ENCODE peak calls at places on chromosomes 7 and 10, in nine cellular contexts. W, R, Y, K, N, I, M, D and S are unnamed samples. For H3K4me1 and H3K27me3, the result is how much of the 10 kb centered on the place peaks cover.

GRCh38 chr7:115618676-115619075 is 411.9 kb downstream of the TFEC start:
- DNase-seq in M (no peak), W (peak), Y (no peak), K (peak), D (no peak), I (no peak), R (no peak), N (no peak), S (no peak)

GRCh38 chr7:83410989-83411591 is 237.8 kb downstream of the SEMA3E start:
- DNase-seq in R (no peak), K (peak), Y (no peak), W (peak), M (peak), N (peak), I (no peak), D (no peak), S (peak)

GRCh38 chr7:115004121-115004520 is 82.2 kb downstream of the MDFIC start:
- DNase-seq in R (no peak), M (no peak), N (no peak), K (no peak), D (no peak), I (no peak), Y (no peak), W (no peak), S (no peak)

GRCh38 chr10:97081621-97082235 is 104.0 kb downstream of the SLIT1 start:
- DNase-seq in W (peak), M (peak), K (peak), Y (peak), R (no peak), N (peak), D (peak), I (no peak), S (no peak)

GRCh38 chr10:17989908-17990767 is 38.4 kb downstream of the SLC39A12 start:
- DNase-seq in N (no peak), K (peak), R (no peak), I (no peak), Y (no peak), D (no peak), M (no peak), W (peak), S (no peak)

GRCh38 chr10:132146271-132146671 is 40.5 kb upstream of the DPYSL4 start:
- DNase-seq in K (no peak), W (no peak), R (no peak), D (no peak), N (no peak), M (no peak), I (peak), Y (no peak), S (peak)

GRCh38 chr7:142012825-142013506 is 17.3 kb downstream of the MGAM start:
- DNase-seq in Y (peak), D (no peak), N (no peak), R (no peak), W (no peak), K (no peak), M (peak), I (no peak), S (no peak)

GRCh38 chr7:52726493-52726892 is 308.9 kb upstream of the POM121L12 start:
- DNase-seq in I (no peak), M (no peak), K (no peak), W (no peak), R (no peak), Y (no peak), N (no peak), D (no peak), S (no peak)

GRCh38 chr7:16695621-16696237 is 49.7 kb downstream of the BZW2 start:
- DNase-seq in D (no peak), I (no peak), Y (no peak), W (peak), M (peak), K (peak), N (peak), R (no peak), S (peak)

GRCh38 chr7:121419201-121420148 is 23.4 kb upstream of the FAM3C start:
- DNase-seq in D (no peak), M (no peak), W (no peak), Y (no peak), K (no peak), N (no peak), I (no peak), R (no peak), S (no peak)

GRCh38 chr10:21359202-21359601 is 166.3 kb downstream of the SKIDA1 start:
- DNase-seq in Y (no peak), D (no peak), N (no peak), M (no peak), K (no peak), I (no peak), W (no peak), R (no peak), S (no peak)

GRCh38 chr10:59588791-59589190 is 120.9 kb downstream of the SLC16A9 start:
- DNase-seq in N (no peak), K (no peak), R (no peak), W (no peak), I (no peak), D (no peak), Y (no peak), M (no peak), S (no peak)

GRCh38 chr10:34705563-34705962 is 109.5 kb downstream of the PARD3 start:
- DNase-seq in D (no peak), R (no peak), K (no peak), Y (no peak), N (no peak), I (no peak), W (no peak), M (no peak), S (no peak)

GRCh38 chr10:26448706-26449435 is 10.7 kb downstream of the APBB1IP start:
- DNase-seq in K (no peak), M (no peak), I (no peak), Y (no peak), W (no peak), N (no peak), R (no peak), D (no peak), S (no peak)

GRCh38 chr10:70317272-70317942 is 33.6 kb upstream of the NPFFR1 start:
- DNase-seq in K (no peak), W (no peak), Y (no peak), D (no peak), R (no peak), I (no peak), N (no peak), M (no peak), S (no peak)

GRCh38 chr10:4543943-4544540 is 282.0 kb upstream of the AKR1E2 start:
- DNase-seq in N (no peak), M (no peak), R (no peak), Y (no peak), I (no peak), K (no peak), D (no peak), W (no peak), S (no peak)

GRCh38 chr10:4545077-4545476 is 280.9 kb upstream of the AKR1E2 start:
- DNase-seq in D (no peak), K (no peak), I (no peak), W (no peak), Y (no peak), N (no peak), M (no peak), R (no peak), S (no peak)

GRCh38 chr10:4546500-4546899 is 279.5 kb upstream of the AKR1E2 start:
- DNase-seq in K (peak), R (no peak), W (no peak), N (no peak), Y (no peak), I (no peak), M (no peak), D (no peak), S (no peak)

GRCh38 chr10:4546931-4547330 is 279.1 kb upstream of the AKR1E2 start:
- DNase-seq in R (no peak), W (no peak), I (no peak), K (no peak), M (no peak), N (no peak), Y (no peak), D (no peak), S (no peak)

GRCh38 chr10:4549254-4549653 is 276.8 kb upstream of the AKR1E2 start:
- DNase-seq in N (no peak), R (no peak), D (no peak), W (no peak), Y (no peak), I (no peak), K (no peak), M (no peak), S (no peak)
- H3K4me1 ChIP-seq in N (under half), R (under half), D (under half), W (under half), Y (under half), I (under half), K (under half), M (under half), S (under half)

GRCh38 chr7:69598081-69598486 is at the start of gene AUTS2:
- DNase-seq in I (peak), M (peak), R (peak), K (peak), D (peak), W (peak), Y (peak), N (peak), S (peak)
- H3K27me3 ChIP-seq in I (under half), M (half or more), R (under half), K (under half), D (under half), W (under half), Y (under half), N (under half), S (under half)

GRCh38 chr10:72087969-72088878 is at the start of gene SPOCK2:
- DNase-seq in W (peak), I (no peak), Y (no peak), N (no peak), D (no peak), R (no peak), K (no peak), M (peak), S (no peak)

GRCh38 chr10:72085864-72086465 is 2.4 kb downstream of the SPOCK2 start:
- DNase-seq in N (no peak), M (no peak), R (no peak), D (no peak), Y (peak), K (no peak), W (no peak), I (peak), S (no peak)

GRCh38 chr10:72086466-72087391 is 1.6 kb downstream of the SPOCK2 start:
- DNase-seq in M (peak), N (no peak), I (peak), D (peak), K (peak), W (no peak), Y (peak), R (no peak), S (no peak)

GRCh38 chr10:72088879-72089585 is 681 bp upstream of the SPOCK2 start:
- DNase-seq in N (no peak), D (peak), M (peak), Y (peak), W (peak), K (no peak), I (no peak), R (no peak), S (peak)

GRCh38 chr10:72087392-72087968 is 871 bp downstream of the SPOCK2 start:
- DNase-seq in W (no peak), K (no peak), M (peak), Y (peak), N (no peak), I (no peak), D (no peak), R (no peak), S (no peak)
- TF ChIP-seq CTCF in W (no peak), K (no peak), M (no peak), Y (no peak), N (no peak), I (no peak), D (no peak), R (no peak), S (no peak)

GRCh38 chr7:22726345-22726848 is 603 bp upstream of the IL6 start:
- DNase-seq in D (peak), I (no peak), Y (peak), N (peak), R (peak), M (peak), W (peak), K (peak), S (peak)

GRCh38 chr7:22723642-22724041 is 3.4 kb upstream of the IL6 start:
- DNase-seq in N (no peak), I (no peak), K (no peak), W (peak), R (peak), M (no peak), Y (no peak), D (no peak), S (no peak)

GRCh38 chr7:22724861-22725260 is 2.1 kb upstream of the IL6 start:
- DNase-seq in I (no peak), N (no peak), K (peak), Y (no peak), M (no peak), D (no peak), W (peak), R (no peak), S (no peak)

GRCh38 chr7:22726849-22727792 is at the start of gene IL6:
- DNase-seq in K (peak), R (peak), N (peak), W (peak), D (peak), I (peak), Y (peak), M (peak), S (peak)

DNA sequence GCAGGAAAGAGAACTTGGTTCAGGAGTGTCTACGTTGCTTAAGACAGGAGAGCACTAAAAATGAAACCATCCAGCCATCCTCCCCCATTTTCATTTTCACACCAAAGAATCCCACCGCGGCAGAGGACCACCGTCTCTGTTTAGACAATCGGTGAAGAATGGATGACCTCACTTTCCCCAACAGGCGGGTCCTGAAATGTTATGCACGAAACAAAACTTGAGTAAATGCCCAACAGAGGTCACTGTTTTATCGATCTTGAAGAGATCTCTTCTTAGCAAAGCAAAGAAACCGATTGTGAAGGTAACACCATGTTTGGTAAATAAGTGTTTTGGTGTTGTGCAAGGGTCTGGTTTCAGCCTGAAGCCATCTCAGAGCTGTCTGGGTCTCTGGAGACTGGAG is 1.4 kb upstream of the IL6 start:
- DNase-seq in I (no peak), M (peak), N (peak), R (no peak), K (no peak), Y (no peak), D (no peak), W (peak), S (no peak)
- H3K4me1 ChIP-seq in I (under half), M (under half), N (half or more), R (under half), K (under half), Y (under half), D (half or more), W (under half), S (under half)

GRCh38 chr10:62652114-62652513 is 152.4 kb upstream of the ADO start:
- DNase-seq in I (no peak), M (no peak), N (no peak), K (peak), R (no peak), W (peak), Y (no peak), D (no peak), S (no peak)
- H3K27me3 ChIP-seq in I (under half), M (under half), N (under half), K (under half), R (under half), W (under half), Y (under half), D (under half), S (under half)

DNA sequence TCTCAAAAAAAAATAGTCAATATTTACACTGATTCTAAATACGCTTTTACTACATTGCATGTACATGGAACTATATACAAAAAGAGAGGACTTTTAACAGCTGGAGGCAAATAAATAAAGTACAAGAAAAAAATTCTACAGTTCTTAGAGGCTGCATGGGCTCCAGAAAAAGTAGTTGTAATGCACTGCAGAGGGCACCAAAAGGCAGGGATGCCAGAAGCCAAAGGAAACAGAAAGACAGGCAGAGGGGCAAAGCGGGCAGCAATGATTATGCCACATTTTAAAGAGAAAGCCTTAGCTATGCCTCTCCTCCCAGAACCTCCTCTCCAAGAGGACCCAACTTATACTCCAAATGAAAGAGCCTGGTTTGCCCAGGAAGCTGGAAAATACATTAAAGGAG is 11.6 kb upstream of the ADCK2 start:
- DNase-seq in I (peak), Y (no peak), D (no peak), K (no peak), M (no peak), R (no peak), N (no peak), W (no peak), S (no peak)
- TF ChIP-seq CTCF in I (no peak), Y (no peak), D (no peak), K (no peak), M (peak), R (no peak), N (peak), W (peak), S (peak)

GRCh38 chr10:13705526-13706169 is 118.9 kb downstream of the PRPF18 start:
- DNase-seq in W (peak), K (no peak), N (peak), I (no peak), R (no peak), M (no peak), Y (no peak), D (no peak), S (no peak)
- H3K4me1 ChIP-seq in W (under half), K (half or more), N (under half), I (under half), R (under half), M (half or more), Y (under half), D (half or more), S (under half)

GRCh38 chr10:101244321-101245050 is 15.2 kb upstream of the LBX1 start:
- DNase-seq in Y (no peak), W (peak), D (no peak), K (peak), N (no peak), I (no peak), R (no peak), M (no peak), S (no peak)

GRCh38 chr10:101250136-101250535 is 20.9 kb upstream of the LBX1 start:
- DNase-seq in W (no peak), M (no peak), Y (no peak), R (no peak), K (no peak), D (no peak), N (no peak), I (no peak), S (no peak)

GRCh38 chr10:101241840-101242707 is 12.8 kb upstream of the LBX1 start:
- DNase-seq in D (no peak), K (no peak), N (no peak), W (peak), M (no peak), I (no peak), Y (no peak), R (peak), S (no peak)

GRCh38 chr10:101246639-101247038 is 17.4 kb upstream of the LBX1 start:
- DNase-seq in N (no peak), K (no peak), W (no peak), M (no peak), I (no peak), Y (no peak), R (no peak), D (no peak), S (no peak)
- H3K27me3 ChIP-seq in N (under half), K (half or more), W (half or more), M (half or more), I (half or more), Y (under half), R (under half), D (half or more), S (under half)

GRCh38 chr10:94430705-94431104 is 28.4 kb downstream of the TBC1D12 start:
- DNase-seq in R (no peak), W (peak), Y (no peak), M (no peak), K (no peak), N (no peak), I (no peak), D (no peak), S (no peak)
- TF ChIP-seq CTCF in R (no peak), W (no peak), Y (no peak), M (no peak), K (no peak), N (no peak), I (no peak), D (no peak), S (no peak)

GRCh38 chr7:150321788-150322113 is 1.4 kb upstream of the LRRC61 start:
- DNase-seq in K (no peak), Y (no peak), N (no peak), M (no peak), R (no peak), W (no peak), I (no peak), D (no peak), S (no peak)
- H3K4me1 ChIP-seq in K (under half), Y (under half), N (half or more), M (under half), R (under half), W (under half), I (under half), D (under half), S (under half)